ENCODE peak calls at places on chromosomes 1 and 21, in nine cellular contexts. One of them, this sample, is unnamed.

GRCh38 chr1:192002063-192002462 is 156.2 kb upstream of the RGS18 start:
- DNase-seq in activated T-cell treated with anti-CD3 and anti-CD28 coated beads for 1 hour: no peak
- DNase-seq in naive thymus-derived CD8-positive, alpha-beta T cell: no peak
- DNase-seq in tibial artery: no peak
- DNase-seq in progenitor cell of endocrine pancreas: no peak
- DNase-seq in stimulated activated naive CD8-positive, alpha-beta T cell treated with anti-CD3 and anti-CD28 coated beads, Interleukin-15, Interleukin-2, amounts not matched to agents 100 U/mL and 50 U/mL, for 24 hours: no peak
- DNase-seq in uterus: no peak
- DNase-seq in hepatic stellate cell: no peak
- DNase-seq in heart left ventricle: no peak
- DNase-seq in this sample: no peak

GRCh38 chr21:39020751-39021474 is 162.3 kb downstream of the PSMG1 start:
- DNase-seq in activated T-cell treated with anti-CD3 and anti-CD28 coated beads for 1 hour: no peak
- DNase-seq in naive thymus-derived CD8-positive, alpha-beta T cell: no peak
- DNase-seq in tibial artery: no peak
- DNase-seq in progenitor cell of endocrine pancreas: no peak
- DNase-seq in stimulated activated naive CD8-positive, alpha-beta T cell treated with anti-CD3 and anti-CD28 coated beads, Interleukin-15, Interleukin-2, amounts not matched to agents 100 U/mL and 50 U/mL, for 24 hours: no peak
- DNase-seq in uterus: peak; percentile 46
- DNase-seq in hepatic stellate cell: peak; percentile 55
- DNase-seq in heart left ventricle: no peak
- DNase-seq in this sample: no peak

GRCh38 chr1:153546796-153547559 is 1.4 kb upstream of the S100A4 start:
- DNase-seq in activated T-cell treated with anti-CD3 and anti-CD28 coated beads for 1 hour: no peak
- DNase-seq in naive thymus-derived CD8-positive, alpha-beta T cell: no peak
- DNase-seq in tibial artery: peak; percentile 76
- DNase-seq in progenitor cell of endocrine pancreas: no peak
- DNase-seq in stimulated activated naive CD8-positive, alpha-beta T cell treated with anti-CD3 and anti-CD28 coated beads, Interleukin-15, Interleukin-2, amounts not matched to agents 100 U/mL and 50 U/mL, for 24 hours: no peak
- DNase-seq in uterus: peak; percentile 17
- DNase-seq in hepatic stellate cell: no peak
- DNase-seq in heart left ventricle: no peak
- DNase-seq in this sample: no peak

GRCh38 chr21:45252448-45252925 is 35.2 kb downstream of the POFUT2 start:
- DNase-seq in activated T-cell treated with anti-CD3 and anti-CD28 coated beads for 1 hour: no peak
- DNase-seq in naive thymus-derived CD8-positive, alpha-beta T cell: no peak
- DNase-seq in tibial artery: no peak
- DNase-seq in progenitor cell of endocrine pancreas: peak; percentile 4
- DNase-seq in stimulated activated naive CD8-positive, alpha-beta T cell treated with anti-CD3 and anti-CD28 coated beads, Interleukin-15, Interleukin-2, amounts not matched to agents 100 U/mL and 50 U/mL, for 24 hours: no peak
- DNase-seq in uterus: no peak
- DNase-seq in hepatic stellate cell: no peak
- DNase-seq in heart left ventricle: no peak
- DNase-seq in this sample: no peak

GRCh38 chr1:206738370-206739366 is 31.9 kb upstream of the IL19 start:
- DNase-seq in activated T-cell treated with anti-CD3 and anti-CD28 coated beads for 1 hour: no peak
- DNase-seq in naive thymus-derived CD8-positive, alpha-beta T cell: no peak
- DNase-seq in tibial artery: no peak
- DNase-seq in progenitor cell of endocrine pancreas: no peak
- DNase-seq in stimulated activated naive CD8-positive, alpha-beta T cell treated with anti-CD3 and anti-CD28 coated beads, Interleukin-15, Interleukin-2, amounts not matched to agents 100 U/mL and 50 U/mL, for 24 hours: no peak
- DNase-seq in uterus: no peak
- DNase-seq in hepatic stellate cell: no peak
- DNase-seq in heart left ventricle: no peak
- DNase-seq in this sample: peak; percentile 16

GRCh38 chr1:15056515-15057285 is 96.8 kb upstream of the TMEM51 start:
- DNase-seq in activated T-cell treated with anti-CD3 and anti-CD28 coated beads for 1 hour: no peak
- DNase-seq in naive thymus-derived CD8-positive, alpha-beta T cell: no peak
- DNase-seq in tibial artery: no peak
- DNase-seq in progenitor cell of endocrine pancreas: no peak
- DNase-seq in stimulated activated naive CD8-positive, alpha-beta T cell treated with anti-CD3 and anti-CD28 coated beads, Interleukin-15, Interleukin-2, amounts not matched to agents 100 U/mL and 50 U/mL, for 24 hours: no peak
- DNase-seq in uterus: no peak
- DNase-seq in hepatic stellate cell: peak; percentile 68
- DNase-seq in heart left ventricle: no peak
- DNase-seq in this sample: no peak

GRCh38 chr1:233261206-233261605 is 34.3 kb downstream of the PCNX2 start:
- DNase-seq in activated T-cell treated with anti-CD3 and anti-CD28 coated beads for 1 hour: no peak
- DNase-seq in naive thymus-derived CD8-positive, alpha-beta T cell: no peak
- DNase-seq in tibial artery: no peak
- DNase-seq in progenitor cell of endocrine pancreas: no peak
- DNase-seq in stimulated activated naive CD8-positive, alpha-beta T cell treated with anti-CD3 and anti-CD28 coated beads, Interleukin-15, Interleukin-2, amounts not matched to agents 100 U/mL and 50 U/mL, for 24 hours: no peak
- DNase-seq in uterus: no peak
- DNase-seq in hepatic stellate cell: no peak
- DNase-seq in heart left ventricle: no peak
- DNase-seq in this sample: peak; percentile 34

GRCh38 chr1:17119076-17119743 is at the start of gene PADI2:
- DNase-seq in activated T-cell treated with anti-CD3 and anti-CD28 coated beads for 1 hour: peak; percentile 31
- DNase-seq in naive thymus-derived CD8-positive, alpha-beta T cell: peak; percentile 38
- DNase-seq in tibial artery: no peak
- DNase-seq in progenitor cell of endocrine pancreas: peak; percentile 73
- DNase-seq in stimulated activated naive CD8-positive, alpha-beta T cell treated with anti-CD3 and anti-CD28 coated beads, Interleukin-15, Interleukin-2, amounts not matched to agents 100 U/mL and 50 U/mL, for 24 hours: peak; percentile 74
- DNase-seq in uterus: no peak
- DNase-seq in hepatic stellate cell: peak; percentile 83
- DNase-seq in heart left ventricle: no peak
- DNase-seq in this sample: peak; percentile 34

GRCh38 chr1:17486242-17486641 is 46.8 kb upstream of the RCC2 start:
- DNase-seq in activated T-cell treated with anti-CD3 and anti-CD28 coated beads for 1 hour: no peak
- DNase-seq in naive thymus-derived CD8-positive, alpha-beta T cell: no peak
- DNase-seq in tibial artery: no peak
- DNase-seq in progenitor cell of endocrine pancreas: no peak
- DNase-seq in stimulated activated naive CD8-positive, alpha-beta T cell treated with anti-CD3 and anti-CD28 coated beads, Interleukin-15, Interleukin-2, amounts not matched to agents 100 U/mL and 50 U/mL, for 24 hours: no peak
- DNase-seq in uterus: no peak
- DNase-seq in hepatic stellate cell: no peak
- DNase-seq in heart left ventricle: no peak
- DNase-seq in this sample: no peak

GRCh38 chr1:85342177-85342576 is 65.7 kb upstream of the BCL10 start:
- DNase-seq in activated T-cell treated with anti-CD3 and anti-CD28 coated beads for 1 hour: no peak
- DNase-seq in naive thymus-derived CD8-positive, alpha-beta T cell: no peak
- DNase-seq in tibial artery: no peak
- DNase-seq in progenitor cell of endocrine pancreas: no peak
- DNase-seq in stimulated activated naive CD8-positive, alpha-beta T cell treated with anti-CD3 and anti-CD28 coated beads, Interleukin-15, Interleukin-2, amounts not matched to agents 100 U/mL and 50 U/mL, for 24 hours: no peak
- DNase-seq in uterus: no peak
- DNase-seq in hepatic stellate cell: no peak
- DNase-seq in heart left ventricle: no peak
- DNase-seq in this sample: no peak

GRCh38 chr1:27503961-27504587 is 14.1 kb upstream of the WASF2 start:
- DNase-seq in activated T-cell treated with anti-CD3 and anti-CD28 coated beads for 1 hour: no peak
- DNase-seq in naive thymus-derived CD8-positive, alpha-beta T cell: no peak
- DNase-seq in tibial artery: no peak
- DNase-seq in progenitor cell of endocrine pancreas: no peak
- DNase-seq in stimulated activated naive CD8-positive, alpha-beta T cell treated with anti-CD3 and anti-CD28 coated beads, Interleukin-15, Interleukin-2, amounts not matched to agents 100 U/mL and 50 U/mL, for 24 hours: no peak
- DNase-seq in uterus: no peak
- DNase-seq in hepatic stellate cell: no peak
- DNase-seq in heart left ventricle: no peak
- DNase-seq in this sample: no peak

GRCh38 chr21:35611752-35612151 is 448.6 kb downstream of the SETD4 start:
- DNase-seq in activated T-cell treated with anti-CD3 and anti-CD28 coated beads for 1 hour: no peak
- DNase-seq in naive thymus-derived CD8-positive, alpha-beta T cell: no peak
- DNase-seq in tibial artery: no peak
- DNase-seq in progenitor cell of endocrine pancreas: no peak
- DNase-seq in stimulated activated naive CD8-positive, alpha-beta T cell treated with anti-CD3 and anti-CD28 coated beads, Interleukin-15, Interleukin-2, amounts not matched to agents 100 U/mL and 50 U/mL, for 24 hours: no peak
- DNase-seq in uterus: no peak
- DNase-seq in hepatic stellate cell: no peak
- DNase-seq in heart left ventricle: no peak
- DNase-seq in this sample: no peak

GRCh38 chr1:63004868-63005267 is 220.9 kb downstream of the ATG4C start:
- DNase-seq in activated T-cell treated with anti-CD3 and anti-CD28 coated beads for 1 hour: no peak
- DNase-seq in naive thymus-derived CD8-positive, alpha-beta T cell: no peak
- DNase-seq in tibial artery: no peak
- DNase-seq in progenitor cell of endocrine pancreas: no peak
- DNase-seq in stimulated activated naive CD8-positive, alpha-beta T cell treated with anti-CD3 and anti-CD28 coated beads, Interleukin-15, Interleukin-2, amounts not matched to agents 100 U/mL and 50 U/mL, for 24 hours: no peak
- DNase-seq in uterus: no peak
- DNase-seq in hepatic stellate cell: peak; percentile 4
- DNase-seq in heart left ventricle: no peak
- DNase-seq in this sample: peak; percentile 7